ENCODE peak calls at places on chromosomes 7 and 10, in nine cellular contexts. One of them, this sample, is unnamed.
A peak's percentile ranks its signal among the peaks of the same experiment; 100 is the strongest.

GRCh38 chr10:22693371-22693784 is 21.0 kb downstream of the PIP4K2A start:
- DNase-seq in lower leg skin: no peak
- DNase-seq in mucosa of descending colon: no peak
- DNase-seq in HCT116: no peak
- DNase-seq in psoas muscle: no peak
- DNase-seq in astrocyte of the spinal cord: peak; percentile 69
- DNase-seq in ovary: no peak
- DNase-seq in tibial artery: no peak
- DNase-seq in epithelial cell of esophagus: no peak
- DNase-seq in this sample: peak; percentile 86

GRCh38 chr10:50322075-50322474 is 70.8 kb upstream of the ASAH2 start:
- DNase-seq in HCT116: no peak
- DNase-seq in psoas muscle: no peak
- DNase-seq in mucosa of descending colon: no peak
- DNase-seq in lower leg skin: no peak
- DNase-seq in tibial artery: no peak
- DNase-seq in astrocyte of the spinal cord: peak; percentile 69
- DNase-seq in epithelial cell of esophagus: peak; percentile 93
- DNase-seq in ovary: no peak
- DNase-seq in this sample: peak; percentile 51

GRCh38 chr7:112898432-112899290 is 108.5 kb upstream of the TMEM168 start:
- DNase-seq in HCT116: peak; percentile 51
- DNase-seq in lower leg skin: no peak
- DNase-seq in epithelial cell of esophagus: peak; percentile 77
- DNase-seq in astrocyte of the spinal cord: peak; percentile 78
- DNase-seq in ovary: no peak
- DNase-seq in mucosa of descending colon: peak; percentile 82
- DNase-seq in psoas muscle: no peak
- DNase-seq in tibial artery: no peak
- DNase-seq in this sample: peak; percentile 89

GRCh38 chr7:51428226-51428887 is 111.7 kb upstream of the COBL start:
- DNase-seq in psoas muscle: no peak
- DNase-seq in epithelial cell of esophagus: peak; percentile 15
- DNase-seq in tibial artery: no peak
- DNase-seq in astrocyte of the spinal cord: no peak
- DNase-seq in lower leg skin: no peak
- DNase-seq in HCT116: peak; percentile 19
- DNase-seq in mucosa of descending colon: peak; percentile 49
- DNase-seq in ovary: no peak
- DNase-seq in this sample: peak; percentile 3

GRCh38 chr10:68633816-68634466 is 73.8 kb downstream of the TET1 start:
- DNase-seq in HCT116: no peak
- DNase-seq in tibial artery: no peak
- DNase-seq in lower leg skin: peak; percentile 40
- DNase-seq in ovary: no peak
- DNase-seq in psoas muscle: no peak
- DNase-seq in astrocyte of the spinal cord: no peak
- DNase-seq in mucosa of descending colon: no peak
- DNase-seq in epithelial cell of esophagus: no peak
- DNase-seq in this sample: no peak

GRCh38 chr7:70356324-70356797 is 758.1 kb downstream of the AUTS2 start:
- DNase-seq in tibial artery: no peak
- DNase-seq in mucosa of descending colon: no peak
- DNase-seq in lower leg skin: no peak
- DNase-seq in HCT116: no peak
- DNase-seq in ovary: no peak
- DNase-seq in psoas muscle: no peak
- DNase-seq in astrocyte of the spinal cord: no peak
- DNase-seq in epithelial cell of esophagus: no peak
- DNase-seq in this sample: no peak

GRCh38 chr10:35498693-35499092 is 106.4 kb upstream of the GJD4 start:
- DNase-seq in ovary: no peak
- DNase-seq in psoas muscle: no peak
- DNase-seq in astrocyte of the spinal cord: no peak
- DNase-seq in epithelial cell of esophagus: peak; percentile 43
- DNase-seq in tibial artery: no peak
- DNase-seq in lower leg skin: no peak
- DNase-seq in HCT116: no peak
- DNase-seq in mucosa of descending colon: no peak
- DNase-seq in this sample: no peak

GRCh38 chr7:142866361-142867096 is 11.7 kb downstream of the EPHB6 start:
- DNase-seq in epithelial cell of esophagus: no peak
- DNase-seq in lower leg skin: no peak
- DNase-seq in tibial artery: no peak
- DNase-seq in HCT116: no peak
- DNase-seq in ovary: no peak
- DNase-seq in mucosa of descending colon: peak; percentile 74
- DNase-seq in astrocyte of the spinal cord: no peak
- DNase-seq in psoas muscle: no peak
- DNase-seq in this sample: peak; percentile 36

GRCh38 chr7:80721880-80722595 is 83.6 kb downstream of the CD36 start:
- DNase-seq in epithelial cell of esophagus: peak; percentile 87
- DNase-seq in mucosa of descending colon: no peak
- DNase-seq in lower leg skin: no peak
- DNase-seq in HCT116: peak; percentile 63
- DNase-seq in tibial artery: peak; percentile 31
- DNase-seq in astrocyte of the spinal cord: peak; percentile 90
- DNase-seq in ovary: no peak
- DNase-seq in psoas muscle: no peak
- DNase-seq in this sample: peak; percentile 92

GRCh38 chr10:132399117-132400035 is 2.4 kb downstream of the PWWP2B start:
- DNase-seq in psoas muscle: peak; percentile 39
- DNase-seq in mucosa of descending colon: peak; percentile 70
- DNase-seq in lower leg skin: no peak
- DNase-seq in tibial artery: no peak
- DNase-seq in epithelial cell of esophagus: no peak
- DNase-seq in ovary: peak; percentile 41
- DNase-seq in HCT116: no peak
- DNase-seq in astrocyte of the spinal cord: no peak
- DNase-seq in this sample: no peak

GRCh38 chr7:42183547-42183946 is 53.5 kb downstream of the GLI3 start:
- DNase-seq in ovary: no peak
- DNase-seq in astrocyte of the spinal cord: peak; percentile 25
- DNase-seq in HCT116: no peak
- DNase-seq in lower leg skin: no peak
- DNase-seq in epithelial cell of esophagus: peak; percentile 34
- DNase-seq in mucosa of descending colon: no peak
- DNase-seq in psoas muscle: no peak
- DNase-seq in tibial artery: no peak
- DNase-seq in this sample: peak; percentile 50

GRCh38 chr7:50359258-50359994 is 54.9 kb downstream of the IKZF1 start:
- DNase-seq in astrocyte of the spinal cord: no peak
- DNase-seq in lower leg skin: peak; percentile 37
- DNase-seq in epithelial cell of esophagus: no peak
- DNase-seq in psoas muscle: no peak
- DNase-seq in tibial artery: no peak
- DNase-seq in HCT116: no peak
- DNase-seq in ovary: no peak
- DNase-seq in mucosa of descending colon: no peak
- DNase-seq in this sample: peak; percentile 9

GRCh38 chr7:75617634-75618234 is 121.0 kb downstream of the HIP1 start:
- DNase-seq in ovary: no peak
- DNase-seq in lower leg skin: peak; percentile 91
- DNase-seq in tibial artery: peak; percentile 75
- DNase-seq in epithelial cell of esophagus: no peak
- DNase-seq in psoas muscle: peak; percentile 63
- DNase-seq in astrocyte of the spinal cord: no peak
- DNase-seq in HCT116: no peak
- DNase-seq in mucosa of descending colon: peak; percentile 47
- DNase-seq in this sample: peak; percentile 50

GRCh38 chr10:106310596-106310995 is 853.9 kb downstream of the SORCS1 start:
- DNase-seq in lower leg skin: no peak
- DNase-seq in psoas muscle: no peak
- DNase-seq in mucosa of descending colon: no peak
- DNase-seq in tibial artery: no peak
- DNase-seq in ovary: no peak
- DNase-seq in epithelial cell of esophagus: no peak
- DNase-seq in astrocyte of the spinal cord: no peak
- DNase-seq in HCT116: no peak
- DNase-seq in this sample: no peak

GRCh38 chr7:106683941-106684340 is 23.0 kb upstream of the CCDC71L start:
- DNase-seq in epithelial cell of esophagus: no peak
- DNase-seq in ovary: no peak
- DNase-seq in mucosa of descending colon: no peak
- DNase-seq in lower leg skin: no peak
- DNase-seq in psoas muscle: no peak
- DNase-seq in tibial artery: no peak
- DNase-seq in HCT116: no peak
- DNase-seq in astrocyte of the spinal cord: no peak
- DNase-seq in this sample: no peak

GRCh38 chr7:106681815-106682495 is 21.0 kb upstream of the CCDC71L start:
- DNase-seq in astrocyte of the spinal cord: peak; percentile 31
- DNase-seq in HCT116: no peak
- DNase-seq in psoas muscle: no peak
- DNase-seq in epithelial cell of esophagus: peak; percentile 22
- DNase-seq in tibial artery: no peak
- DNase-seq in lower leg skin: no peak
- DNase-seq in mucosa of descending colon: no peak
- DNase-seq in ovary: no peak
- DNase-seq in this sample: no peak

GRCh38 chr7:106679153-106679931 is 18.4 kb upstream of the CCDC71L start:
- DNase-seq in HCT116: no peak
- DNase-seq in ovary: no peak
- DNase-seq in astrocyte of the spinal cord: no peak
- DNase-seq in lower leg skin: no peak
- DNase-seq in psoas muscle: no peak
- DNase-seq in epithelial cell of esophagus: peak; percentile 30
- DNase-seq in tibial artery: no peak
- DNase-seq in mucosa of descending colon: no peak
- DNase-seq in this sample: peak; percentile 57

DNA sequence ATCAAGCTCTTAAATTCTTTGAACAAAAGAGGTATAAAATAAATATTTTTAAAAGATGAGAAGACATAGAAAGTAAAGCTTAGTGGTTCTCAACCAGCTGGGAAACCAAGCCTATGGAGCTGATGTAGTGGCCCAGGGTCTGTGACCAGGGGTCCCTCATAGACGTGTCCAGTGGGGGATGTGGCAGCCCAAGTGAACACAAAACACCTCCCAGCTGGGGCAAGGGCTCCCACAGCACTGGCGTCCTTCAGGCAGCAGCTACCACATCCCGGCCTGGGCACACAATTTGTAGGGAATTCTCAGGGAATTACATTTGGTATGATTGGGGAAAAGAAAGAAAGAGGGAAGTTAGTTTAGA is 17.8 kb upstream of the CCDC71L start:
- DNase-seq in epithelial cell of esophagus: no peak
- DNase-seq in HCT116: no peak
- DNase-seq in ovary: no peak
- DNase-seq in lower leg skin: no peak
- DNase-seq in mucosa of descending colon: no peak
- DNase-seq in psoas muscle: no peak
- DNase-seq in tibial artery: no peak
- DNase-seq in astrocyte of the spinal cord: no peak
- DNase-seq in this sample: no peak
- H3K4me3 ChIP-seq in epithelial cell of esophagus: no peak overlapping the region
- H3K4me3 ChIP-seq in HCT116: no peak overlapping the region
- H3K4me3 ChIP-seq in ovary: no peak overlapping the region
- H3K4me3 ChIP-seq in lower leg skin: no peak overlapping the region
- H3K4me3 ChIP-seq in mucosa of descending colon: no peak overlapping the region
- H3K4me3 ChIP-seq in psoas muscle: no peak overlapping the region
- H3K4me3 ChIP-seq in tibial artery: no peak overlapping the region
- H3K4me3 ChIP-seq in astrocyte of the spinal cord: no peak overlapping the region
- H3K4me3 ChIP-seq in this sample: no peak overlapping the region

DNA sequence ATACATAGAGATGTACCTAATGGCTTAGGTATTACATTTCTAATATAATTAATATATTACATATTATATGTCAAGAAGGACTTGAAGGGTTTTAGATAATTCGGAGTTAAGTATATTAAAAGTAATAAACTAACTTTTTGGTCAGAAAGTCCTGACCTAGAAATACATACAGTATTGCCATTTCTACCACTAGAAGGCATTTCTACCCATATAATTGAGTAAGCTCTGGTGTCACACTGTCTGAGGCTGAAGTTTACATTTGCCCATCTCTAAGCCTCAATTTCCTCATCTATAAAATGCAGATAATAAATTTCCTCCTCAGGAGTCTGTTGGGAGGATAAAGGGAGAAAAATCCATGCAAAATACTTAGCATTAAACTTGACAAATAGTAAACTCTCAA is 7.1 kb downstream of the FKBP14 start:
- DNase-seq in tibial artery: no peak
- DNase-seq in epithelial cell of esophagus: no peak
- DNase-seq in ovary: no peak
- DNase-seq in psoas muscle: no peak
- DNase-seq in mucosa of descending colon: no peak
- DNase-seq in astrocyte of the spinal cord: no peak
- DNase-seq in lower leg skin: no peak
- DNase-seq in HCT116: no peak
- DNase-seq in this sample: peak; percentile 33
- TF ChIP-seq CTCF in tibial artery: peak; percentile 4
- TF ChIP-seq CTCF in epithelial cell of esophagus: no peak
- TF ChIP-seq CTCF in ovary: no peak
- TF ChIP-seq CTCF in psoas muscle: no peak
- TF ChIP-seq CTCF in mucosa of descending colon: no peak
- TF ChIP-seq CTCF in astrocyte of the spinal cord: peak; percentile 7
- TF ChIP-seq CTCF in lower leg skin: no peak
- TF ChIP-seq CTCF in HCT116: no peak
- TF ChIP-seq CTCF in this sample: peak; percentile 36

GRCh38 chr10:73497623-73498022 is 1.8 kb upstream of the PPP3CB start:
- DNase-seq in epithelial cell of esophagus: no peak
- DNase-seq in tibial artery: no peak
- DNase-seq in astrocyte of the spinal cord: no peak
- DNase-seq in HCT116: no peak
- DNase-seq in ovary: no peak
- DNase-seq in lower leg skin: no peak
- DNase-seq in mucosa of descending colon: no peak
- DNase-seq in psoas muscle: no peak
- DNase-seq in this sample: no peak
- H3K4me3 ChIP-seq in epithelial cell of esophagus: no peak overlapping the region
- H3K4me3 ChIP-seq in tibial artery: no peak overlapping the region
- H3K4me3 ChIP-seq in astrocyte of the spinal cord: no peak overlapping the region
- H3K4me3 ChIP-seq in HCT116: no peak overlapping the region
- H3K4me3 ChIP-seq in ovary: no peak overlapping the region
- H3K4me3 ChIP-seq in lower leg skin: no peak overlapping the region
- H3K4me3 ChIP-seq in mucosa of descending colon: no peak overlapping the region
- H3K4me3 ChIP-seq in psoas muscle: no peak overlapping the region
- H3K4me3 ChIP-seq in this sample: no peak overlapping the region

DNA sequence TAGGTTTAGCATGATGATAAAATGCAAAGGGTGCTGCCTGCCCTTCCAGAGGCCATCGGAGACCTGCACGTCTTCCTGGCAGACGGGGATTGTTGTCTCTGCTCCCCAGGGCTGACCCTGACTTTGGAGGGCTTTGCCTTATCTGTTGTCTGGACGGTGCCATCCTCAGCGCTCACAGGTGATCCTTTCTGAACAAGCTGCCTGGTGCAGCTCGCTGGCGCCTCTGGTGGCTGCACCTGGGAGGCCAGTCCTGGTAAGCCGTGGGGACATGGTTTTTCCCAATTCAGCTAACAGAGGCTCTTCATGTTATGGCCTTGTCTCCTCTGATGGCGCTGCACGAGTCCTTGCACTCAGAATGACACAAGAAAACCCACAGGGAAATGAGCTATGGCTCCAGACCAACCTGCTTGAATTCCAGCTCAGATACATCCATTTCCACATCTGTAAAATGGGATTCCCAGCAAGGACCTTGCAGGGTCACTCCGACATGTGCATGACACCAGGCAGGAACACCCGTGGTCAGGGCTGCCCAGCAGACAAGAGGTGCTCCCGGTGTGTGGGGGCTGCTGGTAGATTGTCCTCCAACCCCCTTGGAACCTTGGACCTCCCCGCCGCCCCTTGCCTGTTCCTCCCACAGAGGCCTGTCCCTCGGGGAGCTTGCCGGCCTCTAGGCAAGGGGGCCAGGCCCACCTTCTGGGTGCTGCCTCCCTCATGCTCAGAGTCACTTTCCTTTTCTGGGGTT is 50.4 kb upstream of the SHH start:
- DNase-seq in epithelial cell of esophagus: no peak
- DNase-seq in mucosa of descending colon: no peak
- DNase-seq in lower leg skin: peak; percentile 78
- DNase-seq in astrocyte of the spinal cord: no peak
- DNase-seq in ovary: no peak
- DNase-seq in HCT116: no peak
- DNase-seq in psoas muscle: no peak
- DNase-seq in tibial artery: no peak
- DNase-seq in this sample: no peak
- TF ChIP-seq CTCF in epithelial cell of esophagus: peak; percentile 16
- TF ChIP-seq CTCF in mucosa of descending colon: no peak
- TF ChIP-seq CTCF in lower leg skin: no peak
- TF ChIP-seq CTCF in astrocyte of the spinal cord: peak; percentile 27
- TF ChIP-seq CTCF in ovary: no peak
- TF ChIP-seq CTCF in HCT116: no peak
- TF ChIP-seq CTCF in psoas muscle: no peak
- TF ChIP-seq CTCF in tibial artery: no peak
- TF ChIP-seq CTCF in this sample: peak; percentile 29

This sample was measured in choroid plexus epithelial cell.